ENCODE peak calls at places on chromosomes 6 and 20, in nine cellular contexts. One of them, this sample, is unnamed.

GRCh38 chr20:21096321-21097043 is 9.7 kb downstream of the LINC00237 start:
- DNase-seq in nucleus accumbens: peak; percentile 40
- DNase-seq in H9: peak; percentile 72
- DNase-seq in thoracic aorta: no peak
- DNase-seq in NCI-H510A treated with DMSO at 0.1 percent for 48 hours: peak; percentile 89
- DNase-seq in NCI-H2029: peak; percentile 74
- DNase-seq in EL: peak; percentile 45
- DNase-seq in breast epithelium: no peak
- DNase-seq in Panc1: peak; percentile 4
- DNase-seq in this sample: peak; percentile 82

GRCh38 chr6:50699086-50699886 is 14.0 kb upstream of the TFAP2D start:
- DNase-seq in H9: peak; percentile 41
- DNase-seq in nucleus accumbens: no peak
- DNase-seq in thoracic aorta: no peak
- DNase-seq in NCI-H2029: no peak
- DNase-seq in breast epithelium: no peak
- DNase-seq in EL: no peak
- DNase-seq in Panc1: no peak
- DNase-seq in NCI-H510A treated with DMSO at 0.1 percent for 48 hours: no peak
- DNase-seq in this sample: no peak

GRCh38 chr20:10369723-10370090 is 64.3 kb downstream of the MKKS start:
- DNase-seq in thoracic aorta: no peak
- DNase-seq in Panc1: peak; percentile 4
- DNase-seq in breast epithelium: no peak
- DNase-seq in H9: no peak
- DNase-seq in nucleus accumbens: no peak
- DNase-seq in NCI-H2029: no peak
- DNase-seq in NCI-H510A treated with DMSO at 0.1 percent for 48 hours: no peak
- DNase-seq in EL: peak; percentile 45
- DNase-seq in this sample: no peak

GRCh38 chr6:167475947-167476346 is 151.1 kb downstream of the TTLL2 start:
- DNase-seq in H9: peak; percentile 85
- DNase-seq in thoracic aorta: no peak
- DNase-seq in NCI-H510A treated with DMSO at 0.1 percent for 48 hours: peak; percentile 51
- DNase-seq in nucleus accumbens: no peak
- DNase-seq in EL: no peak
- DNase-seq in breast epithelium: no peak
- DNase-seq in Panc1: no peak
- DNase-seq in NCI-H2029: peak; percentile 35
- DNase-seq in this sample: no peak

GRCh38 chr20:2295886-2296544 is at the start of gene TGM3:
- DNase-seq in nucleus accumbens: no peak
- DNase-seq in Panc1: no peak
- DNase-seq in H9: no peak
- DNase-seq in NCI-H510A treated with DMSO at 0.1 percent for 48 hours: no peak
- DNase-seq in EL: no peak
- DNase-seq in NCI-H2029: no peak
- DNase-seq in thoracic aorta: no peak
- DNase-seq in breast epithelium: no peak
- DNase-seq in this sample: no peak

GRCh38 chr6:157236040-157236725 is 87.1 kb downstream of the TMEM242 start:
- DNase-seq in thoracic aorta: no peak
- DNase-seq in NCI-H2029: no peak
- DNase-seq in Panc1: no peak
- DNase-seq in nucleus accumbens: no peak
- DNase-seq in NCI-H510A treated with DMSO at 0.1 percent for 48 hours: no peak
- DNase-seq in breast epithelium: no peak
- DNase-seq in EL: no peak
- DNase-seq in H9: no peak
- DNase-seq in this sample: no peak

GRCh38 chr20:54510546-54511129 is 35.2 kb downstream of the DOK5 start:
- DNase-seq in breast epithelium: peak; percentile 74
- DNase-seq in Panc1: no peak
- DNase-seq in EL: no peak
- DNase-seq in thoracic aorta: no peak
- DNase-seq in NCI-H2029: no peak
- DNase-seq in H9: peak; percentile 40
- DNase-seq in nucleus accumbens: peak; percentile 37
- DNase-seq in NCI-H510A treated with DMSO at 0.1 percent for 48 hours: no peak
- DNase-seq in this sample: no peak

GRCh38 chr6:130587778-130588520 is 222.1 kb downstream of the TMEM200A start:
- DNase-seq in NCI-H2029: no peak
- DNase-seq in Panc1: no peak
- DNase-seq in NCI-H510A treated with DMSO at 0.1 percent for 48 hours: no peak
- DNase-seq in EL: peak; percentile 85
- DNase-seq in thoracic aorta: no peak
- DNase-seq in nucleus accumbens: no peak
- DNase-seq in breast epithelium: no peak
- DNase-seq in H9: no peak
- DNase-seq in this sample: no peak

GRCh38 chr20:25738198-25738597 is 41.5 kb upstream of the ZNF337 start:
- DNase-seq in breast epithelium: no peak
- DNase-seq in NCI-H2029: no peak
- DNase-seq in Panc1: no peak
- DNase-seq in nucleus accumbens: no peak
- DNase-seq in EL: peak; percentile 74
- DNase-seq in thoracic aorta: no peak
- DNase-seq in H9: no peak
- DNase-seq in NCI-H510A treated with DMSO at 0.1 percent for 48 hours: no peak
- DNase-seq in this sample: no peak

GRCh38 chr6:47034919-47035318 is 7.2 kb downstream of the ADGRF1 start:
- DNase-seq in nucleus accumbens: no peak
- DNase-seq in thoracic aorta: no peak
- DNase-seq in NCI-H2029: peak; percentile 90
- DNase-seq in breast epithelium: no peak
- DNase-seq in H9: no peak
- DNase-seq in EL: peak; percentile 97
- DNase-seq in Panc1: no peak
- DNase-seq in NCI-H510A treated with DMSO at 0.1 percent for 48 hours: peak; percentile 96
- DNase-seq in this sample: peak; percentile 9

GRCh38 chr20:43492101-43492500 is 15.4 kb upstream of the L3MBTL1 start:
- DNase-seq in NCI-H2029: no peak
- DNase-seq in Panc1: no peak
- DNase-seq in EL: peak; percentile 50
- DNase-seq in nucleus accumbens: no peak
- DNase-seq in H9: no peak
- DNase-seq in breast epithelium: no peak
- DNase-seq in thoracic aorta: no peak
- DNase-seq in NCI-H510A treated with DMSO at 0.1 percent for 48 hours: no peak
- DNase-seq in this sample: no peak

GRCh38 chr6:30931272-30931671 is 698 bp downstream of the SFTA2 start:
- DNase-seq in thoracic aorta: no peak
- DNase-seq in NCI-H2029: no peak
- DNase-seq in H9: no peak
- DNase-seq in nucleus accumbens: no peak
- DNase-seq in NCI-H510A treated with DMSO at 0.1 percent for 48 hours: no peak
- DNase-seq in EL: no peak
- DNase-seq in breast epithelium: no peak
- DNase-seq in Panc1: no peak
- DNase-seq in this sample: no peak

GRCh38 chr20:49896204-49896603 is 19.1 kb downstream of the SPATA2 start:
- DNase-seq in NCI-H2029: no peak
- DNase-seq in breast epithelium: no peak
- DNase-seq in nucleus accumbens: no peak
- DNase-seq in H9: no peak
- DNase-seq in thoracic aorta: no peak
- DNase-seq in Panc1: no peak
- DNase-seq in NCI-H510A treated with DMSO at 0.1 percent for 48 hours: no peak
- DNase-seq in EL: no peak
- DNase-seq in this sample: no peak

GRCh38 chr6:168756009-168756634 is 315.1 kb downstream of the SMOC2 start:
- DNase-seq in H9: peak; percentile 37
- DNase-seq in breast epithelium: no peak
- DNase-seq in nucleus accumbens: no peak
- DNase-seq in NCI-H2029: no peak
- DNase-seq in EL: no peak
- DNase-seq in thoracic aorta: no peak
- DNase-seq in Panc1: no peak
- DNase-seq in NCI-H510A treated with DMSO at 0.1 percent for 48 hours: no peak
- DNase-seq in this sample: no peak

GRCh38 chr6:11712760-11713159 is 65.8 kb downstream of the ADTRP start:
- DNase-seq in EL: no peak
- DNase-seq in nucleus accumbens: no peak
- DNase-seq in NCI-H2029: no peak
- DNase-seq in NCI-H510A treated with DMSO at 0.1 percent for 48 hours: no peak
- DNase-seq in Panc1: no peak
- DNase-seq in thoracic aorta: no peak
- DNase-seq in H9: no peak
- DNase-seq in breast epithelium: no peak
- DNase-seq in this sample: no peak

GRCh38 chr6:21634582-21634981 is 41.0 kb downstream of the SOX4 start:
- DNase-seq in nucleus accumbens: no peak
- DNase-seq in Panc1: peak; percentile 84
- DNase-seq in breast epithelium: no peak
- DNase-seq in H9: no peak
- DNase-seq in EL: peak; percentile 72
- DNase-seq in thoracic aorta: peak; percentile 10
- DNase-seq in NCI-H2029: no peak
- DNase-seq in NCI-H510A treated with DMSO at 0.1 percent for 48 hours: no peak
- DNase-seq in this sample: peak; percentile 52

GRCh38 chr6:158926429-158926828 is 73.6 kb downstream of the RSPH3 start:
- DNase-seq in H9: no peak
- DNase-seq in EL: peak; percentile 81
- DNase-seq in thoracic aorta: no peak
- DNase-seq in Panc1: peak; percentile 25
- DNase-seq in NCI-H510A treated with DMSO at 0.1 percent for 48 hours: no peak
- DNase-seq in NCI-H2029: no peak
- DNase-seq in nucleus accumbens: no peak
- DNase-seq in breast epithelium: no peak
- DNase-seq in this sample: no peak

GRCh38 chr6:142845624-142846458 is 99.1 kb downstream of the HIVEP2 start:
- DNase-seq in EL: peak; percentile 96
- DNase-seq in Panc1: no peak
- DNase-seq in breast epithelium: peak; percentile 79
- DNase-seq in H9: peak; percentile 71
- DNase-seq in nucleus accumbens: peak; percentile 70
- DNase-seq in NCI-H510A treated with DMSO at 0.1 percent for 48 hours: peak; percentile 73
- DNase-seq in NCI-H2029: peak; percentile 50
- DNase-seq in thoracic aorta: peak; percentile 31
- DNase-seq in this sample: no peak

GRCh38 chr6:63458480-63459115 is 113.7 kb upstream of the LOC128125822 start:
- DNase-seq in Panc1: no peak
- DNase-seq in thoracic aorta: no peak
- DNase-seq in NCI-H510A treated with DMSO at 0.1 percent for 48 hours: no peak
- DNase-seq in breast epithelium: no peak
- DNase-seq in EL: no peak
- DNase-seq in H9: no peak
- DNase-seq in NCI-H2029: no peak
- DNase-seq in nucleus accumbens: no peak
- DNase-seq in this sample: no peak

GRCh38 chr6:113901482-113901881 is 44.3 kb downstream of the MARCKS start:
- DNase-seq in breast epithelium: no peak
- DNase-seq in Panc1: no peak
- DNase-seq in H9: no peak
- DNase-seq in NCI-H510A treated with DMSO at 0.1 percent for 48 hours: no peak
- DNase-seq in EL: no peak
- DNase-seq in nucleus accumbens: no peak
- DNase-seq in thoracic aorta: no peak
- DNase-seq in NCI-H2029: no peak
- DNase-seq in this sample: no peak

GRCh38 chr6:79861023-79861422 is 86.3 kb downstream of the ELOVL4 start:
- DNase-seq in H9: no peak
- DNase-seq in NCI-H510A treated with DMSO at 0.1 percent for 48 hours: no peak
- DNase-seq in thoracic aorta: no peak
- DNase-seq in nucleus accumbens: no peak
- DNase-seq in EL: no peak
- DNase-seq in NCI-H2029: no peak
- DNase-seq in Panc1: no peak
- DNase-seq in breast epithelium: no peak
- DNase-seq in this sample: no peak

GRCh38 chr6:43909474-43910148 is 139.6 kb downstream of the VEGFA start:
- DNase-seq in EL: no peak
- DNase-seq in NCI-H2029: no peak
- DNase-seq in breast epithelium: no peak
- DNase-seq in NCI-H510A treated with DMSO at 0.1 percent for 48 hours: no peak
- DNase-seq in Panc1: no peak
- DNase-seq in thoracic aorta: no peak
- DNase-seq in nucleus accumbens: no peak
- DNase-seq in H9: no peak
- DNase-seq in this sample: no peak

This sample was measured in H54.